ENCODE peak calls at places on chromosomes 5 and 9, in five cellular contexts. One of them, this sample, is unnamed. For H3K9me3, the result is how much of the 10 kb centered on the place peaks cover.

GRCh38 chr9:94996638-94997037 is 270.1 kb downstream of the AOPEP start:
- DNase-seq in tibial artery: no peak
- DNase-seq in breast epithelium: no peak
- DNase-seq in CD8-positive, alpha-beta memory T cell: no peak
- DNase-seq in cardiac muscle cell: no peak
- DNase-seq in this sample: no peak

GRCh38 chr9:108105885-108106284 is 616.3 kb upstream of the KLF4 start:
- DNase-seq in tibial artery: no peak
- DNase-seq in breast epithelium: no peak
- DNase-seq in CD8-positive, alpha-beta memory T cell: no peak
- DNase-seq in cardiac muscle cell: peak
- DNase-seq in this sample: no peak

GRCh38 chr9:118023649-118024048 is 319.4 kb downstream of the TLR4 start:
- DNase-seq in tibial artery: no peak
- DNase-seq in breast epithelium: no peak
- DNase-seq in CD8-positive, alpha-beta memory T cell: no peak
- DNase-seq in cardiac muscle cell: no peak
- DNase-seq in this sample: no peak

GRCh38 chr5:173602423-173602822 is 14.0 kb downstream of the BOD1 start:
- DNase-seq in tibial artery: peak
- DNase-seq in breast epithelium: no peak
- DNase-seq in CD8-positive, alpha-beta memory T cell: no peak
- DNase-seq in cardiac muscle cell: no peak
- DNase-seq in this sample: no peak

GRCh38 chr9:116646661-116647514 is 40.2 kb upstream of the TRIM32 start:
- DNase-seq in tibial artery: no peak
- DNase-seq in breast epithelium: no peak
- DNase-seq in CD8-positive, alpha-beta memory T cell: no peak
- DNase-seq in cardiac muscle cell: peak
- DNase-seq in this sample: no peak

GRCh38 chr5:81907012-81907411 is 64.8 kb upstream of the ATG10 start:
- DNase-seq in tibial artery: no peak
- DNase-seq in breast epithelium: no peak
- DNase-seq in CD8-positive, alpha-beta memory T cell: no peak
- DNase-seq in cardiac muscle cell: no peak
- DNase-seq in this sample: no peak

GRCh38 chr9:93236541-93237206 is 52.7 kb downstream of the WNK2 start:
- DNase-seq in tibial artery: no peak
- DNase-seq in breast epithelium: no peak
- DNase-seq in CD8-positive, alpha-beta memory T cell: no peak
- DNase-seq in cardiac muscle cell: no peak
- DNase-seq in this sample: no peak

GRCh38 chr9:110073356-110073666 is 134.6 kb downstream of the C9orf152 start:
- DNase-seq in tibial artery: no peak
- DNase-seq in breast epithelium: no peak
- DNase-seq in CD8-positive, alpha-beta memory T cell: no peak
- DNase-seq in cardiac muscle cell: peak
- DNase-seq in this sample: no peak

GRCh38 chr5:87645241-87645640 is 232.5 kb upstream of the CCNH start:
- DNase-seq in tibial artery: no peak
- DNase-seq in breast epithelium: no peak
- DNase-seq in CD8-positive, alpha-beta memory T cell: no peak
- DNase-seq in cardiac muscle cell: no peak
- DNase-seq in this sample: no peak

GRCh38 chr5:134175874-134176522 is 752 bp downstream of the SKP1 start:
- DNase-seq in tibial artery: peak
- DNase-seq in breast epithelium: peak
- DNase-seq in CD8-positive, alpha-beta memory T cell: peak
- DNase-seq in cardiac muscle cell: peak
- DNase-seq in this sample: no peak

GRCh38 chr5:141363952-141364660 is at the start of gene PCDHGA5:
- DNase-seq in tibial artery: no peak
- DNase-seq in breast epithelium: no peak
- DNase-seq in CD8-positive, alpha-beta memory T cell: no peak
- DNase-seq in cardiac muscle cell: no peak
- DNase-seq in this sample: no peak

GRCh38 chr5:127813633-127814171 is 110.5 kb downstream of the CCDC192 start:
- DNase-seq in tibial artery: no peak
- DNase-seq in breast epithelium: no peak
- DNase-seq in CD8-positive, alpha-beta memory T cell: no peak
- DNase-seq in cardiac muscle cell: no peak
- DNase-seq in this sample: no peak

GRCh38 chr9:14316574-14317304 is 2.8 kb upstream of the NFIB start:
- DNase-seq in tibial artery: no peak
- DNase-seq in breast epithelium: no peak
- DNase-seq in CD8-positive, alpha-beta memory T cell: no peak
- DNase-seq in cardiac muscle cell: no peak
- DNase-seq in this sample: no peak

GRCh38 chr5:151225475-151225874 is 1.6 kb upstream of the CCDC69 start:
- DNase-seq in tibial artery: no peak
- DNase-seq in breast epithelium: no peak
- DNase-seq in CD8-positive, alpha-beta memory T cell: no peak
- DNase-seq in cardiac muscle cell: no peak
- DNase-seq in this sample: no peak

GRCh38 chr9:27337833-27338526 is 41.0 kb upstream of the EQTN start:
- DNase-seq in tibial artery: peak
- DNase-seq in breast epithelium: no peak
- DNase-seq in CD8-positive, alpha-beta memory T cell: no peak
- DNase-seq in cardiac muscle cell: no peak
- DNase-seq in this sample: no peak

GRCh38 chr5:145925803-145926202 is 10.6 kb upstream of the SH3RF2 start:
- DNase-seq in tibial artery: no peak
- DNase-seq in breast epithelium: no peak
- DNase-seq in CD8-positive, alpha-beta memory T cell: no peak
- DNase-seq in cardiac muscle cell: no peak
- DNase-seq in this sample: no peak

GRCh38 chr5:105963856-105964255 is 1706.9 kb downstream of the EFNA5 start:
- DNase-seq in tibial artery: no peak
- DNase-seq in breast epithelium: no peak
- DNase-seq in CD8-positive, alpha-beta memory T cell: no peak
- DNase-seq in cardiac muscle cell: no peak
- DNase-seq in this sample: no peak

GRCh38 chr5:150401076-150401375 is 11.7 kb downstream of the CD74 start:
- DNase-seq in tibial artery: no peak
- DNase-seq in breast epithelium: no peak
- DNase-seq in CD8-positive, alpha-beta memory T cell: no peak
- DNase-seq in cardiac muscle cell: no peak
- DNase-seq in this sample: no peak

GRCh38 chr9:81564632-81565031 is 124.7 kb downstream of the TLE1 start:
- DNase-seq in tibial artery: no peak
- DNase-seq in breast epithelium: no peak
- DNase-seq in CD8-positive, alpha-beta memory T cell: no peak
- DNase-seq in cardiac muscle cell: no peak
- DNase-seq in this sample: no peak

GRCh38 chr9:33818832-33819500 is 2.0 kb downstream of the UBE2R2 start:
- DNase-seq in tibial artery: no peak
- DNase-seq in breast epithelium: no peak
- DNase-seq in CD8-positive, alpha-beta memory T cell: no peak
- DNase-seq in cardiac muscle cell: no peak
- DNase-seq in this sample: no peak

GRCh38 chr5:173315495-173316352 is 12.5 kb downstream of the STC2 start:
- DNase-seq in tibial artery: peak
- DNase-seq in breast epithelium: peak
- DNase-seq in CD8-positive, alpha-beta memory T cell: no peak
- DNase-seq in cardiac muscle cell: peak
- DNase-seq in this sample: no peak

GRCh38 chr9:136995772-136996308 is 528 bp downstream of the CLIC3 start:
- DNase-seq in tibial artery: no peak
- DNase-seq in breast epithelium: no peak
- DNase-seq in CD8-positive, alpha-beta memory T cell: no peak
- DNase-seq in cardiac muscle cell: no peak
- DNase-seq in this sample: no peak

GRCh38 chr5:64292611-64293215 is 127.1 kb downstream of the RNF180 start:
- DNase-seq in tibial artery: no peak
- DNase-seq in breast epithelium: no peak
- DNase-seq in CD8-positive, alpha-beta memory T cell: no peak
- DNase-seq in cardiac muscle cell: no peak
- DNase-seq in this sample: no peak

GRCh38 chr9:16202913-16203734 is 650.3 kb downstream of the CCDC171 start:
- DNase-seq in tibial artery: no peak
- DNase-seq in breast epithelium: no peak
- DNase-seq in CD8-positive, alpha-beta memory T cell: no peak
- DNase-seq in cardiac muscle cell: no peak
- DNase-seq in this sample: no peak

GRCh38 chr5:132742626-132743025 is 4.6 kb upstream of the CCNI2 start:
- DNase-seq in tibial artery: no peak
- DNase-seq in breast epithelium: no peak
- DNase-seq in CD8-positive, alpha-beta memory T cell: no peak
- DNase-seq in cardiac muscle cell: no peak
- DNase-seq in this sample: no peak

GRCh38 chr9:122228191-122228905 is 409 bp downstream of the LHX6 start:
- DNase-seq in tibial artery: no peak
- DNase-seq in breast epithelium: no peak
- DNase-seq in CD8-positive, alpha-beta memory T cell: no peak
- DNase-seq in cardiac muscle cell: peak
- DNase-seq in this sample: no peak

GRCh38 chr9:108094676-108094993 is 605.1 kb upstream of the KLF4 start:
- DNase-seq in tibial artery: no peak
- DNase-seq in breast epithelium: no peak
- DNase-seq in CD8-positive, alpha-beta memory T cell: no peak
- DNase-seq in cardiac muscle cell: no peak
- DNase-seq in this sample: no peak

GRCh38 chr5:131250749-131251148 is 13.1 kb upstream of the CDC42SE2 start:
- DNase-seq in tibial artery: no peak
- DNase-seq in breast epithelium: no peak
- DNase-seq in CD8-positive, alpha-beta memory T cell: no peak
- DNase-seq in cardiac muscle cell: no peak
- DNase-seq in this sample: no peak

GRCh38 chr5:172499287-172499686 is 45.0 kb upstream of the SH3PXD2B start:
- DNase-seq in tibial artery: no peak
- DNase-seq in breast epithelium: no peak
- DNase-seq in CD8-positive, alpha-beta memory T cell: no peak
- DNase-seq in cardiac muscle cell: no peak
- DNase-seq in this sample: no peak

GRCh38 chr5:35476789-35477188 is 140.9 kb upstream of the SPEF2 start:
- DNase-seq in tibial artery: no peak
- DNase-seq in breast epithelium: no peak
- DNase-seq in CD8-positive, alpha-beta memory T cell: no peak
- DNase-seq in cardiac muscle cell: no peak
- DNase-seq in this sample: no peak

GRCh38 chr5:173675287-173675996 is 59.0 kb upstream of the BOD1 start:
- DNase-seq in tibial artery: no peak
- DNase-seq in breast epithelium: no peak
- DNase-seq in CD8-positive, alpha-beta memory T cell: no peak
- DNase-seq in cardiac muscle cell: no peak
- DNase-seq in this sample: no peak

GRCh38 chr5:155794801-155795200 is 532.2 kb upstream of the SGCD start:
- DNase-seq in tibial artery: no peak
- DNase-seq in breast epithelium: no peak
- DNase-seq in CD8-positive, alpha-beta memory T cell: no peak
- DNase-seq in cardiac muscle cell: no peak
- DNase-seq in this sample: no peak

GRCh38 chr5:15937708-15938107 is 241.9 kb downstream of the MARCHF11 start:
- DNase-seq in tibial artery: no peak
- DNase-seq in breast epithelium: no peak
- DNase-seq in CD8-positive, alpha-beta memory T cell: no peak
- DNase-seq in cardiac muscle cell: no peak
- DNase-seq in this sample: no peak

GRCh38 chr5:179288101-179288808 is 57.0 kb downstream of the ADAMTS2 start:
- DNase-seq in tibial artery: no peak
- DNase-seq in breast epithelium: no peak
- DNase-seq in CD8-positive, alpha-beta memory T cell: no peak
- DNase-seq in cardiac muscle cell: no peak
- DNase-seq in this sample: no peak
- H3K9me3 ChIP-seq in tibial artery: under half
- H3K9me3 ChIP-seq in breast epithelium: under half
- H3K9me3 ChIP-seq in CD8-positive, alpha-beta memory T cell: under half
- H3K9me3 ChIP-seq in cardiac muscle cell: under half
- H3K9me3 ChIP-seq in this sample: under half

DNA sequence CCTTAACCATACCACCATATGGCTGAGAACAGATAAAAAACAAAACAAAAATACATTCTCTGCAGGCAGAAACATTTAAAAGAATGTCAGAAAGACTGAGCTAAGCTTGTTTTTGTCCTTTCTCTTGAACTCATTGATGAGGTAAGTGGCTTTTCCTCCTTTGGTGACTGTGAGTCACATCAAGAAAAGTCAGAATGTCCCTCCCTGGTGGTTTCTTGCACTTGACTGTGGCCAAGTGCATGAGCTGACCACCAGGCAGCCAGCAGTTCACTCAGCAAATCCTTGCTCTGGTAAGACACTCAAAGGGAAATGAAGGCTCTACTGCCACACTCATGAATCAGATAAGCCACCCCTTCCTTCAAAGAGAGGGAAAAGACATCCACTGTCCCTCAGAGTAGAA is 970.9 kb downstream of the TAF11L14 start:
- DNase-seq in tibial artery: no peak
- DNase-seq in breast epithelium: no peak
- DNase-seq in CD8-positive, alpha-beta memory T cell: no peak
- DNase-seq in cardiac muscle cell: no peak
- DNase-seq in this sample: no peak
- H3K9me3 ChIP-seq in tibial artery: under half
- H3K9me3 ChIP-seq in breast epithelium: under half
- H3K9me3 ChIP-seq in CD8-positive, alpha-beta memory T cell: under half
- H3K9me3 ChIP-seq in cardiac muscle cell: under half
- H3K9me3 ChIP-seq in this sample: under half

GRCh38 chr5:137647401-137647800 is 88.5 kb downstream of the KLHL3 start:
- DNase-seq in tibial artery: no peak
- DNase-seq in breast epithelium: no peak
- DNase-seq in CD8-positive, alpha-beta memory T cell: no peak
- DNase-seq in cardiac muscle cell: no peak
- DNase-seq in this sample: no peak
- H3K9me3 ChIP-seq in tibial artery: under half
- H3K9me3 ChIP-seq in breast epithelium: under half
- H3K9me3 ChIP-seq in CD8-positive, alpha-beta memory T cell: under half
- H3K9me3 ChIP-seq in cardiac muscle cell: under half
- H3K9me3 ChIP-seq in this sample: under half

GRCh38 chr5:2996687-2997086 is 245.2 kb upstream of the IRX2 start:
- DNase-seq in tibial artery: no peak
- DNase-seq in breast epithelium: no peak
- DNase-seq in CD8-positive, alpha-beta memory T cell: no peak
- DNase-seq in cardiac muscle cell: peak
- DNase-seq in this sample: no peak

GRCh38 chr5:2996248-2996647 is 244.8 kb upstream of the IRX2 start:
- DNase-seq in tibial artery: no peak
- DNase-seq in breast epithelium: no peak
- DNase-seq in CD8-positive, alpha-beta memory T cell: no peak
- DNase-seq in cardiac muscle cell: no peak
- DNase-seq in this sample: no peak

GRCh38 chr5:2995667-2996066 is 244.2 kb upstream of the IRX2 start:
- DNase-seq in tibial artery: no peak
- DNase-seq in breast epithelium: no peak
- DNase-seq in CD8-positive, alpha-beta memory T cell: no peak
- DNase-seq in cardiac muscle cell: no peak
- DNase-seq in this sample: no peak

GRCh38 chr5:2998106-2998505 is 246.6 kb upstream of the IRX2 start:
- DNase-seq in tibial artery: no peak
- DNase-seq in breast epithelium: no peak
- DNase-seq in CD8-positive, alpha-beta memory T cell: no peak
- DNase-seq in cardiac muscle cell: no peak
- DNase-seq in this sample: no peak

DNA sequence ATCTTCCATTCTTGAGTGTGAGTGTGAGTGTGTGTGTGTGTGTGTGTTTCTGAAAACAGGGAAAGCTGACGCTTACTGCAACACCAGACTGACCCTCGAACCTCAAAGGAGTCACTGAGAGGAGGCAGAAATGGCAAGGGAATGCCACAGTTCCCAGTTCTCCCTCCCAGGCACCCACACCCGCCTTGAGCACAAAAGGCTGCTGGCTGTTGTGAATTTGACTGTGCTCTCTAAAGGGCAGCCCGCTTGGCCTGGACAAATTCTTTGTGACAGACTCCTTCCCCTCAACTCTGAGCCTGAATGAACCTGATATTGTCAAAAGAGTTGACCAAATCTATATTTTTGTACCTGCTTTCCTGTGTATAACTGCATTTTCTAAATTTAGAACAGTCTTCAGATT is 245.7 kb upstream of the IRX2 start:
- DNase-seq in tibial artery: no peak
- DNase-seq in breast epithelium: no peak
- DNase-seq in CD8-positive, alpha-beta memory T cell: no peak
- DNase-seq in cardiac muscle cell: peak
- DNase-seq in this sample: no peak
- H3K9me3 ChIP-seq in tibial artery: under half
- H3K9me3 ChIP-seq in breast epithelium: under half
- H3K9me3 ChIP-seq in CD8-positive, alpha-beta memory T cell: under half
- H3K9me3 ChIP-seq in cardiac muscle cell: under half
- H3K9me3 ChIP-seq in this sample: under half